ENCODE peak calls at places on chromosomes 11 and 22, in nine cellular contexts. B, E, R, Q, K, Z, A, X and C are unnamed samples.

GRCh38 chr11:14386895-14387480 is 28.0 kb upstream of the RRAS2 start:
- DNase-seq in B (no peak), E (peak), R (peak), Q (no peak), K (peak), Z (peak), A (no peak), X (peak), C (no peak)

GRCh38 chr22:18974477-18975180 is 38.5 kb upstream of the PRODH start:
- DNase-seq in B (no peak), E (no peak), R (no peak), Q (no peak), K (no peak), Z (no peak), A (no peak), X (no peak), C (no peak)

GRCh38 chr11:77776455-77776854 is 44.1 kb downstream of the RSF1 start:
- DNase-seq in B (no peak), E (no peak), R (no peak), Q (no peak), K (peak), Z (no peak), A (no peak), X (peak), C (no peak)

GRCh38 chr11:102891736-102892135 is 17.0 kb upstream of the MMP12 start:
- DNase-seq in B (no peak), E (no peak), R (no peak), Q (no peak), K (no peak), Z (no peak), A (no peak), X (no peak), C (no peak)

GRCh38 chr22:30921108-30921507 is 47.5 kb downstream of the MORC2 start:
- DNase-seq in B (no peak), E (no peak), R (no peak), Q (no peak), K (peak), Z (no peak), A (peak), X (no peak), C (no peak)

GRCh38 chr11:64834723-64835615 is 9.5 kb downstream of the CDC42BPG start:
- DNase-seq in B (peak), E (no peak), R (no peak), Q (no peak), K (no peak), Z (no peak), A (no peak), X (no peak), C (no peak)

GRCh38 chr11:59872076-59872475 is 5.8 kb upstream of the TCN1 start:
- DNase-seq in B (no peak), E (no peak), R (no peak), Q (no peak), K (no peak), Z (no peak), A (no peak), X (no peak), C (no peak)

GRCh38 chr22:39529487-39529851 is 3.1 kb downstream of the RPS19BP1 start:
- DNase-seq in B (no peak), E (no peak), R (no peak), Q (no peak), K (no peak), Z (no peak), A (no peak), X (no peak), C (no peak)

GRCh38 chr11:103652013-103652412 is 384.4 kb upstream of the DDI1 start:
- DNase-seq in B (no peak), E (no peak), R (peak), Q (no peak), K (peak), Z (no peak), A (no peak), X (peak), C (no peak)

GRCh38 chr22:35454416-35455054 is 54.6 kb downstream of the MCM5 start:
- DNase-seq in B (no peak), E (peak), R (no peak), Q (no peak), K (no peak), Z (no peak), A (no peak), X (peak), C (no peak)

GRCh38 chr11:124717786-124718634 is 21.7 kb upstream of the NRGN start:
- DNase-seq in B (no peak), E (no peak), R (no peak), Q (no peak), K (peak), Z (peak), A (no peak), X (peak), C (no peak)

GRCh38 chr11:35802672-35803071 is 140.1 kb downstream of the TRIM44 start:
- DNase-seq in B (no peak), E (no peak), R (no peak), Q (no peak), K (no peak), Z (no peak), A (no peak), X (no peak), C (no peak)

GRCh38 chr11:121604152-121604551 is 151.4 kb upstream of the SORL1-AS1 start:
- DNase-seq in B (no peak), E (no peak), R (no peak), Q (no peak), K (no peak), Z (no peak), A (no peak), X (no peak), C (no peak)

GRCh38 chr22:27378994-27379393 is 422.6 kb downstream of the MN1 start:
- DNase-seq in B (no peak), E (no peak), R (no peak), Q (no peak), K (no peak), Z (no peak), A (no peak), X (no peak), C (no peak)
- H3K4me3 ChIP-seq in B (no peak), E (no peak), R (no peak), Q (no peak), K (no peak), Z (no peak), A (no peak), X (no peak), C (no peak)

GRCh38 chr11:46523290-46523689 is 70.5 kb downstream of the AMBRA1 start:
- DNase-seq in B (no peak), E (no peak), R (no peak), Q (no peak), K (no peak), Z (no peak), A (no peak), X (no peak), C (no peak)

GRCh38 chr11:46522682-46523281 is 71.0 kb downstream of the AMBRA1 start:
- DNase-seq in B (no peak), E (no peak), R (no peak), Q (no peak), K (no peak), Z (no peak), A (no peak), X (no peak), C (no peak)

GRCh38 chr11:46520971-46521745 is 72.7 kb downstream of the AMBRA1 start:
- DNase-seq in B (no peak), E (no peak), R (peak), Q (no peak), K (peak), Z (no peak), A (no peak), X (peak), C (no peak)

GRCh38 chr11:46524201-46524600 is 69.6 kb downstream of the AMBRA1 start:
- DNase-seq in B (no peak), E (no peak), R (no peak), Q (no peak), K (no peak), Z (no peak), A (no peak), X (no peak), C (no peak)

GRCh38 chr11:46521947-46522681 is 71.7 kb downstream of the AMBRA1 start:
- DNase-seq in B (no peak), E (no peak), R (peak), Q (no peak), K (peak), Z (no peak), A (no peak), X (peak), C (no peak)
- TF ChIP-seq CTCF in B (no peak), E (no peak), R (peak), Q (peak), K (peak), Z (peak), A (no peak), X (peak), C (peak)

DNA sequence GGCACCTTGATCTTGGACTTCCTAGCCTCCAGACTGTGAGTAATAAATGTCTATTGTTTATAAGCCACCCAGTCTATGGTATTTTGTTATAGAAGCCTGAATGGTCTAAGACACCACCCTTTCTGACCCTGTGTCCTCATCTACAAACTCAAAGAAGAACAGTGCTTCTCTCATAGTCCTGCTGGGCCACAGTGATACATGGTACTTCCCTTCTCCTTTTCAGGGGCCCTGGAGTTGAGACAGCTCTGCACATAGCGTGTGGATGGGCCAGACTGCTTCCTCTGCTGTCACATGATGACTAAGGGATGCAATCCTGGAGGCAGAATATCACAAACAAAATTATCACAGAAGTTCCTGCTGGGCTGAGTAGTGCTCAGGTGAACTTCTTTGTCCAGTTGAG is 5.0 kb downstream of the KCNJ11 start:
- DNase-seq in B (no peak), E (no peak), R (no peak), Q (no peak), K (no peak), Z (no peak), A (no peak), X (no peak), C (no peak)
- H3K4me3 ChIP-seq in B (no peak), E (no peak), R (no peak), Q (no peak), K (no peak), Z (no peak), A (no peak), X (no peak), C (no peak)

DNA sequence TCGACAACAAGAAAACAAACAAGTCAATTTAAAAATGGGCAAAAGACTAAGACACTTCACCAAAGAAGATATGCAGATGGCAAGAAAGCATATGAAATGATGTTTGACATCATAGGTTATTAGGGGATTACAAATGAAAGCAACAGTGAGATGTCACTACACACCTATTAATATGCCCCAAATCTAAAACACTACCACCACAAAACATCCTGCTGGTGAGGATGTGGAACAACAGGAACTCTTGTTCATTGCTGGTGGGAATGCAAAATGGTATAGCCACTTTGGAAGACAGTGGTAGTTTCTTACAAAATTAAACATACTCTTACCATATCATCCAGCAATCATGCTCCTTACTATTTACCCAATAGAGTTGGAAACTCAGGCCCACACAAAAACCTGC is 29.0 kb downstream of the PRRG4 start:
- DNase-seq in B (no peak), E (no peak), R (no peak), Q (no peak), K (no peak), Z (no peak), A (no peak), X (no peak), C (no peak)
- TF ChIP-seq CTCF in B (no peak), E (no peak), R (no peak), Q (no peak), K (peak), Z (no peak), A (no peak), X (no peak), C (peak)

GRCh38 chr11:108498046-108498815 is at the start of gene POGLUT3:
- DNase-seq in B (peak), E (peak), R (no peak), Q (no peak), K (peak), Z (peak), A (peak), X (peak), C (no peak)

GRCh38 chr11:108498816-108499408 is 728 bp upstream of the POGLUT3 start:
- DNase-seq in B (no peak), E (no peak), R (no peak), Q (no peak), K (no peak), Z (no peak), A (no peak), X (no peak), C (no peak)

GRCh38 chr11:108500721-108501120 is 2.5 kb upstream of the POGLUT3 start:
- DNase-seq in B (no peak), E (no peak), R (no peak), Q (no peak), K (no peak), Z (no peak), A (no peak), X (no peak), C (no peak)

GRCh38 chr11:108501396-108501795 is 3.2 kb upstream of the POGLUT3 start:
- DNase-seq in B (no peak), E (no peak), R (no peak), Q (no peak), K (peak), Z (no peak), A (no peak), X (no peak), C (no peak)

GRCh38 chr11:108500169-108500568 is 2.0 kb upstream of the POGLUT3 start:
- DNase-seq in B (no peak), E (no peak), R (no peak), Q (no peak), K (no peak), Z (no peak), A (no peak), X (no peak), C (no peak)
- H3K4me3 ChIP-seq in B (no peak), E (no peak), R (no peak), Q (no peak), K (no peak), Z (no peak), A (no peak), X (no peak), C (no peak)

DNA sequence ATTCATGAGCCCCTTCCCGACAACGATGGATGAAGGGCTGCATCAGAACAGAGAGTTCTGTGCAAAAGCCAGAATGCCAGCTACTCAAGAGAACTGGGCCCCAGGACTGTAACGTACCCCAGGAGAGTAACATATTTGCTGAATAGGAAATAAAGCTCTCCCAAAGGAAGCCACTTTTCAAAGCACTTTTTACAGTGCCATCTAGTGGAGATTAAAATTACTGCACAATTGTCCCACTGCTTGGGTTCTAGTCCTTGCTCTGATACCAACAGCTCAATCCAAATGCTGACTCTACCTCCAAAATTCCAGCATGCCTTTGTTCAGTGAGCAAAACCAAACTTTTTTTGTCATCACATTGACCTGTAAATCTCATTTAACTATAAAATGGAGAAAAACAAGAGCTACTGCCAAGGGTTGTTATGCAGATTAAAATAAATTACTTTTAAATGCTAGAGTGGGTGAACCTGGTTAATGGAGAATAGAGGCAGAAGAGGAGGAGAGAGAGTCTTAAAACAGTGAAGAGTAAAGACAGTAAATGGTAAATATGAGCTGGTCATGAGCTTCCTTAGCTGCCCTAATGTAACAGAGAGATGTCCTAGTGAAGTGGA is 87.6 kb upstream of the FSHB start:
- DNase-seq in B (peak), E (no peak), R (no peak), Q (peak), K (peak), Z (peak), A (no peak), X (peak), C (peak)
- TF ChIP-seq CTCF in B (peak), E (peak), R (peak), Q (peak), K (peak), Z (peak), A (peak), X (peak), C (peak)

GRCh38 chr22:41341012-41341411 is 39.7 kb downstream of the ZC3H7B start:
- DNase-seq in B (no peak), E (no peak), R (no peak), Q (no peak), K (no peak), Z (no peak), A (no peak), X (no peak), C (no peak)

GRCh38 chr22:41343717-41344116 is 38.0 kb upstream of the TEF start:
- DNase-seq in B (no peak), E (no peak), R (no peak), Q (no peak), K (no peak), Z (no peak), A (no peak), X (no peak), C (no peak)

GRCh38 chr22:41343300-41343699 is 38.4 kb upstream of the TEF start:
- DNase-seq in B (no peak), E (no peak), R (no peak), Q (no peak), K (no peak), Z (no peak), A (no peak), X (no peak), C (no peak)

GRCh38 chr22:41340357-41340756 is 39.0 kb downstream of the ZC3H7B start:
- DNase-seq in B (no peak), E (no peak), R (no peak), Q (no peak), K (no peak), Z (no peak), A (no peak), X (no peak), C (no peak)

DNA sequence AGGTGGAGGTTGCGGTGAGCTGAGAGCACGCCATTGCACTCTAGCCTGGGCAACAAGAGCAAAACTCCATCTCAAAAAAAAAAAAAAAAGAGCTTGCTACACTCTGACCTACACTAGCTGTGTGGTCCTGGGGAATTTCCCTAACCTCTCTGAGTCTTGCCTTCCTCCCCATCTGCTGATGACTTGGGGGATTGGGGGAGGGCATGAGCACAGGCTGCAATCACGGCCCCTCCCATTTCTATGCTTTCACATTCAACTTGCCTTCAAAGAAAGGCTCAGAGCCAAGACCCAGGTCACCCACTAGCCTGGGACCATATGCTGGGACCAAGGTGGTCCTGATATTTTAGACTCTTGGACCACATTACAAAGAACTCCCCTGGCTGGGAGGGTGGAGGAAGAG is 39.8 kb upstream of the TEF start:
- DNase-seq in B (no peak), E (no peak), R (no peak), Q (peak), K (peak), Z (no peak), A (no peak), X (no peak), C (peak)
- H3K4me3 ChIP-seq in B (no peak), E (no peak), R (no peak), Q (no peak), K (no peak), Z (no peak), A (no peak), X (no peak), C (no peak)

DNA sequence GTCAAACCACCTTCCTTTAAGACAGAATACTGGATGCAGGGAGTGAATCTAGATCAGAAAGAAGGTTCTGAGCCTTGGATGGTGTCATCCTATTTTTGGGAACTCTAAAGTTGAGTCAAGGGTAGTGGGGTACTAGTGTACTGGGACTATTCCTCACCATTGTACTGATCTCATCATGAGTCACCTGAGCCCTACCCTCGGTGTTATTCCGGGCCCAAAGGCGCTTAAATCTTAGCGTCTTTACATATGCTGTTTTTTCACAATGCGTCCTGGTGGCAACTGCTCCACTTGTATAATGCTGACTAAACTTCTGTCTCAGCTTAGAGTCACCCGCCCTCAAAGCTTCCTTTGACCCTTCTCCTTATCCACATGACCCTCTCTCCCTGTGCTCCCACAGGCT is 25.3 kb upstream of the PATE1 start:
- DNase-seq in B (no peak), E (no peak), R (no peak), Q (no peak), K (peak), Z (no peak), A (no peak), X (no peak), C (no peak)
- TF ChIP-seq CTCF in B (no peak), E (no peak), R (no peak), Q (no peak), K (no peak), Z (no peak), A (no peak), X (no peak), C (no peak)

GRCh38 chr11:118620529-118621070 is 13.2 kb downstream of the PHLDB1 start:
- DNase-seq in B (no peak), E (peak), R (no peak), Q (no peak), K (no peak), Z (no peak), A (no peak), X (no peak), C (no peak)

GRCh38 chr11:118618115-118618990 is 10.9 kb downstream of the PHLDB1 start:
- DNase-seq in B (no peak), E (peak), R (peak), Q (no peak), K (peak), Z (no peak), A (peak), X (peak), C (no peak)

GRCh38 chr11:118621071-118621815 is 13.8 kb downstream of the PHLDB1 start:
- DNase-seq in B (no peak), E (peak), R (peak), Q (no peak), K (peak), Z (peak), A (peak), X (peak), C (no peak)

GRCh38 chr11:118618991-118619375 is 11.6 kb downstream of the PHLDB1 start:
- DNase-seq in B (no peak), E (peak), R (peak), Q (no peak), K (peak), Z (no peak), A (no peak), X (peak), C (no peak)

GRCh38 chr11:118619444-118620205 is 12.2 kb downstream of the PHLDB1 start:
- DNase-seq in B (no peak), E (peak), R (peak), Q (no peak), K (peak), Z (peak), A (no peak), X (peak), C (no peak)
- H3K4me3 ChIP-seq in B (no peak), E (no peak), R (peak), Q (no peak), K (peak), Z (no peak), A (no peak), X (peak), C (no peak)

DNA sequence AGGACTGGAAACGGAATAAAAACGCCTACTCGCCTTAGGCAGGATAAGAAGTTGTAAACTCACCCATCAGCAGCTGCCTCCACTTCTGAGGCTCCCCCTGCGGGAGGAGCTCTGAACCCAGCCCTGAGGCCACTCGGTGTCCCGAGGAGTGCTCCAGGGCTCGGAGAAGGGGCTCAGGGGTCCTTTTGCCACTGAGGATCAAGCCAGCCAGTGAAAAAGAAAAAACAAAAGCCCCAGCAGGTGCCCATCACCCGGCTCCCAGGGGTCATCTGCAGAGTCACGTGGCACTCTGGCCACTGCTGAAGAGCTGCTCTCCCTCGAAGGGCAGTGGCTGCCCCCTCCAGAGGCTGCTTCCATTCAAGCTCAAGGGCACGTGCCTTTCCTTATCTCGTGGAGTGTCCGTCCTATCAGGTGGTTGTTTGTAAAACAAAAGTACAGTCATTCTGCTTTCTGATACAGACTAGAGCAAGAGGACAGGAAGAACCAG is 29.0 kb downstream of the NUP50 start:
- DNase-seq in B (no peak), E (no peak), R (no peak), Q (no peak), K (no peak), Z (no peak), A (no peak), X (no peak), C (no peak)
- TF ChIP-seq CTCF in B (peak), E (no peak), R (no peak), Q (no peak), K (peak), Z (peak), A (no peak), X (no peak), C (no peak)